ENCODE peak calls at places on chromosomes 5 and 9, in four cellular contexts. One of them, this sample, is unnamed.
A peak's percentile ranks its signal among the peaks of the same experiment; 100 is the strongest.

GRCh38 chr9:98687911-98688310 is 20.8 kb downstream of the GABBR2 start:
- DNase-seq in cerebellar cortex: no peak
- DNase-seq in stimulated activated CD4-positive, alpha-beta T cell treated with anti-CD3 and anti-CD28 coated beads, Interleukin-4, amount 100 ng/mL, for 1 hour: no peak
- DNase-seq in NB4: no peak
- DNase-seq in this sample: no peak

GRCh38 chr9:137302176-137303030 is at the start of gene NRARP:
- DNase-seq in cerebellar cortex: peak; percentile 61
- DNase-seq in stimulated activated CD4-positive, alpha-beta T cell treated with anti-CD3 and anti-CD28 coated beads, Interleukin-4, amount 100 ng/mL, for 1 hour: peak; percentile 95
- DNase-seq in NB4: peak; percentile 86
- DNase-seq in this sample: peak; percentile 91

GRCh38 chr5:33936381-33937016 is at the start of gene RXFP3:
- DNase-seq in cerebellar cortex: no peak
- DNase-seq in stimulated activated CD4-positive, alpha-beta T cell treated with anti-CD3 and anti-CD28 coated beads, Interleukin-4, amount 100 ng/mL, for 1 hour: no peak
- DNase-seq in NB4: no peak
- DNase-seq in this sample: no peak

GRCh38 chr5:76811214-76811613 is 7.6 kb upstream of the F2RL1 start:
- DNase-seq in cerebellar cortex: no peak
- DNase-seq in stimulated activated CD4-positive, alpha-beta T cell treated with anti-CD3 and anti-CD28 coated beads, Interleukin-4, amount 100 ng/mL, for 1 hour: no peak
- DNase-seq in NB4: no peak
- DNase-seq in this sample: no peak

GRCh38 chr5:75522025-75522424 is 10.3 kb downstream of the POLK start:
- DNase-seq in cerebellar cortex: no peak
- DNase-seq in stimulated activated CD4-positive, alpha-beta T cell treated with anti-CD3 and anti-CD28 coated beads, Interleukin-4, amount 100 ng/mL, for 1 hour: no peak
- DNase-seq in NB4: no peak
- DNase-seq in this sample: no peak

GRCh38 chr9:97964901-97965300 is 18.2 kb upstream of the ANP32B start:
- DNase-seq in cerebellar cortex: no peak
- DNase-seq in stimulated activated CD4-positive, alpha-beta T cell treated with anti-CD3 and anti-CD28 coated beads, Interleukin-4, amount 100 ng/mL, for 1 hour: no peak
- DNase-seq in NB4: no peak
- DNase-seq in this sample: no peak

GRCh38 chr9:133478851-133479711 is at the start of gene SLC2A6:
- DNase-seq in cerebellar cortex: peak; percentile 89
- DNase-seq in stimulated activated CD4-positive, alpha-beta T cell treated with anti-CD3 and anti-CD28 coated beads, Interleukin-4, amount 100 ng/mL, for 1 hour: peak; percentile 82
- DNase-seq in NB4: peak; percentile 88
- DNase-seq in this sample: peak; percentile 99

GRCh38 chr9:99085949-99086948 is 18.7 kb upstream of the TGFBR1 start:
- DNase-seq in cerebellar cortex: peak; percentile 5
- DNase-seq in stimulated activated CD4-positive, alpha-beta T cell treated with anti-CD3 and anti-CD28 coated beads, Interleukin-4, amount 100 ng/mL, for 1 hour: no peak
- DNase-seq in NB4: peak; percentile 68
- DNase-seq in this sample: peak; percentile 19

GRCh38 chr5:139655727-139656271 is 7.7 kb downstream of the CXXC5 start:
- DNase-seq in cerebellar cortex: no peak
- DNase-seq in stimulated activated CD4-positive, alpha-beta T cell treated with anti-CD3 and anti-CD28 coated beads, Interleukin-4, amount 100 ng/mL, for 1 hour: no peak
- DNase-seq in NB4: no peak
- DNase-seq in this sample: no peak

GRCh38 chr9:135262248-135262647 is 174.8 kb downstream of the OLFM1 start:
- DNase-seq in cerebellar cortex: no peak
- DNase-seq in stimulated activated CD4-positive, alpha-beta T cell treated with anti-CD3 and anti-CD28 coated beads, Interleukin-4, amount 100 ng/mL, for 1 hour: no peak
- DNase-seq in NB4: no peak
- DNase-seq in this sample: no peak

This sample was measured in cerebellum.